ENCODE peak calls at places on chromosomes 1 and 21, in eight cellular contexts. C, B, V, X, Z, N, W and P are unnamed samples.

GRCh38 chr21:41774467-41775151 is 7.8 kb upstream of the RIPK4 start:
- DNase-seq in C (no peak), B (no peak), V (no peak), X (no peak), Z (no peak), N (no peak), W (no peak), P (no peak)

GRCh38 chr1:181319903-181320302 is 163.4 kb upstream of the CACNA1E start:
- DNase-seq in C (no peak), B (no peak), V (no peak), X (no peak), Z (no peak), N (no peak), W (no peak), P (no peak)

GRCh38 chr1:30929135-30929889 is 20.8 kb upstream of the SDC3 start:
- DNase-seq in C (peak; percentile 53), B (no peak), V (peak; percentile 18), X (no peak), Z (peak; percentile 53), N (no peak), W (peak; percentile 61), P (no peak)

GRCh38 chr21:46185717-46186116 is 1.5 kb upstream of the SPATC1L start:
- DNase-seq in C (no peak), B (no peak), V (no peak), X (no peak), Z (no peak), N (no peak), W (no peak), P (no peak)

GRCh38 chr1:41618066-41618825 is 133.8 kb upstream of the EDN2 start:
- DNase-seq in C (peak; percentile 88), B (no peak), V (no peak), X (peak; percentile 68), Z (peak; percentile 77), N (no peak), W (no peak), P (no peak)

GRCh38 chr1:177278626-177279390 is 108.0 kb downstream of the BRINP2 start:
- DNase-seq in C (no peak), B (no peak), V (no peak), X (no peak), Z (peak; percentile 71), N (no peak), W (no peak), P (peak; percentile 81)

GRCh38 chr1:40834968-40835545 is 27.1 kb downstream of the CITED4 start:
- DNase-seq in C (no peak), B (no peak), V (no peak), X (no peak), Z (no peak), N (no peak), W (no peak), P (no peak)

GRCh38 chr1:241611063-241611462 is 29.1 kb downstream of the CHML start:
- DNase-seq in C (no peak), B (no peak), V (no peak), X (no peak), Z (peak; percentile 82), N (no peak), W (peak; percentile 44), P (no peak)

GRCh38 chr1:45543599-45544417 is 6.8 kb upstream of the AKR1A1 start:
- DNase-seq in C (peak; percentile 79), B (peak; percentile 60), V (peak; percentile 74), X (no peak), Z (no peak), N (no peak), W (no peak), P (no peak)

GRCh38 chr1:172544481-172545104 is 11.6 kb downstream of the SUCO start:
- DNase-seq in C (no peak), B (no peak), V (no peak), X (no peak), Z (no peak), N (no peak), W (no peak), P (no peak)

GRCh38 chr1:51517361-51518032 is 1.6 kb downstream of the EPS15 start:
- DNase-seq in C (peak; percentile 11), B (no peak), V (no peak), X (no peak), Z (peak; percentile 42), N (no peak), W (no peak), P (peak; percentile 24)

GRCh38 chr1:160085686-160086089 is 4.3 kb downstream of the KCNJ9 start:
- DNase-seq in C (peak; percentile 82), B (peak; percentile 53), V (peak; percentile 61), X (peak; percentile 60), Z (peak; percentile 73), N (peak; percentile 32), W (peak; percentile 92), P (no peak)

GRCh38 chr21:45325206-45326168 is 37.8 kb upstream of the POFUT2 start:
- DNase-seq in C (no peak), B (no peak), V (no peak), X (no peak), Z (no peak), N (no peak), W (no peak), P (no peak)

GRCh38 chr21:31078796-31079195 is 40.5 kb upstream of the KRTAP19-8 start:
- DNase-seq in C (no peak), B (no peak), V (no peak), X (no peak), Z (no peak), N (no peak), W (no peak), P (no peak)

DNA sequence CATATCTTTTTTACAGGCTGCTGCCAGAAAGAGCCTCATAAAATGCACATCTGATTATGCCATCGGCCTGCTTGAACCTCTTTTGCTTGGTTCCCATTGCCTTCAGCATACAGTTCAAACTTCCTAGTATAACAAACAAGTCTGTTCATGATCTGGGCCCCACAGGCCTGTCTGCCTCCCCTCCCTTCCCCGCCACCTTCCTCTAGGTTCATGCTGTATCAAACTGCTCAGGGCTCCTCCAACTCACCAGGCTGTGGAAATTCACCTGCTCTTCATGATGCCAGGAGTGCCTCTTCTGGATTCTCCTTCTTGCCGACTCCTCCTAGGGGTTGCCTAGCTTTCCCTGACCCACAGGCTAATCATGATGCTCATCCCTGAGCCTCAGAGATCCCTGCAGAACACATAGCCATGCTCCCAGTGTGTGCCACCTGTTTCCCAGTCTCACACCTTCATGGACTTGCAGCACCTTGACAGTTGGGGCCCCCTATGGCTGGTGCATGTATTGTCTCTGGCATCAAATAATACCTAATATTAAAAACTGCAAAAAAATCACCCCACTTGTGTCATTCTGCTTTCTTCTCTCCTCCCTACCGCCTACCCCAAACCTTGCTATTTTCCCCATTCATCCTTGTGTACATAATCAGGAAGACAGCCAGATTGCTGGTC is 33.7 kb upstream of the CD2 start:
- DNase-seq in C (no peak), B (no peak), V (no peak), X (no peak), Z (no peak), N (no peak), W (no peak), P (peak; percentile 55)
- H3K27ac ChIP-seq in C (no peak overlapping the region), B (no peak overlapping the region), V (no peak overlapping the region), X (no peak overlapping the region), Z (no peak overlapping the region), N (no peak overlapping the region), W (no peak overlapping the region), P (no peak overlapping the region)

GRCh38 chr1:11989669-11990068 is 9.4 kb downstream of the MFN2 start:
- DNase-seq in C (no peak), B (no peak), V (no peak), X (no peak), Z (no peak), N (no peak), W (no peak), P (no peak)

GRCh38 chr1:11990303-11991032 is 10.2 kb downstream of the MFN2 start:
- DNase-seq in C (no peak), B (no peak), V (no peak), X (peak; percentile 31), Z (no peak), N (no peak), W (no peak), P (peak; percentile 49)

GRCh38 chr1:11997081-11997851 is 17.0 kb downstream of the MFN2 start:
- DNase-seq in C (no peak), B (no peak), V (no peak), X (no peak), Z (no peak), N (no peak), W (no peak), P (no peak)

DNA sequence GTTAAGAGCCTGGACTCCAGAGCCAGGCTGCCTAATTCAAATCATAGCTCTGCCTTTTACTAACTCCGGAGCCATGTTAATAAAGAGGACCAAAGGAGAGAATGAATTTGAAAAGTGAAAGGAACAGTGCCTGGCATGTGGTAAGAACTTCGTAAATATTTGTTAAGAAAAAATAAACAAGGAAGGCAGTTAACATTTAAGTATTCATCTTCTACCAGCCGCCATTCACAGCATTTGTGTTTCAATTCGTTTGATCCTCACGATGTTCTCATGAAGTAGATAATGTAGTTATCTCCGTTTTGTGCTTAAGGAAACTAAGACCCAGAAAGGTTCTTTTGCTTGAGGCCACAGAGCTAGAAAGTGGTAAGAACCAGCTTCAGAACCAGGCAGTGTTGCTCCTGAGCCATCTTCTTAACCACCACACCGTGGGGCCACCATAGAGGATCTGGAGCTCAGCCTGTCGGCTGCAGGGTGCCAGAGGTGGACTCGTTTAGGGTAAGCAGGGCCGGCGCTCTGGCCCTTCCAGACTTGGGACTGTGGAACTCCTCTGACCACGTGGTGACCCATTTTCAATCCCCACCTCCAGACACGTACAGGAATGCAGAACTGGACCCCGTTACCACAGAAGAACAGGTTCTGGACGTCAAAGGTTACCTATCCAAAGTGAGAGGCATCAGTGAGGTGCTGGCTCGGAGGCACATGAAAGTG is 11.9 kb downstream of the MFN2 start:
- DNase-seq in C (no peak), B (no peak), V (no peak), X (no peak), Z (no peak), N (no peak), W (no peak), P (no peak)
- H3K27ac ChIP-seq in C (no peak overlapping the region), B (no peak overlapping the region), V (no peak overlapping the region), X (no peak overlapping the region), Z (no peak overlapping the region), N (no peak overlapping the region), W (no peak overlapping the region), P (no peak overlapping the region)

GRCh38 chr1:182841368-182841988 is 2.3 kb downstream of the DHX9 start:
- DNase-seq in C (no peak), B (no peak), V (no peak), X (no peak), Z (peak; percentile 45), N (peak; percentile 1), W (peak; percentile 47), P (peak; percentile 14)
- H3K27ac ChIP-seq in C (peak overlapping the region; percentile 97), B (peak overlapping the region; percentile 37), V (no peak overlapping the region), X (peak overlapping the region; percentile 8), Z (no peak overlapping the region), N (no peak overlapping the region), W (no peak overlapping the region), P (peak overlapping the region; percentile 2)

DNA sequence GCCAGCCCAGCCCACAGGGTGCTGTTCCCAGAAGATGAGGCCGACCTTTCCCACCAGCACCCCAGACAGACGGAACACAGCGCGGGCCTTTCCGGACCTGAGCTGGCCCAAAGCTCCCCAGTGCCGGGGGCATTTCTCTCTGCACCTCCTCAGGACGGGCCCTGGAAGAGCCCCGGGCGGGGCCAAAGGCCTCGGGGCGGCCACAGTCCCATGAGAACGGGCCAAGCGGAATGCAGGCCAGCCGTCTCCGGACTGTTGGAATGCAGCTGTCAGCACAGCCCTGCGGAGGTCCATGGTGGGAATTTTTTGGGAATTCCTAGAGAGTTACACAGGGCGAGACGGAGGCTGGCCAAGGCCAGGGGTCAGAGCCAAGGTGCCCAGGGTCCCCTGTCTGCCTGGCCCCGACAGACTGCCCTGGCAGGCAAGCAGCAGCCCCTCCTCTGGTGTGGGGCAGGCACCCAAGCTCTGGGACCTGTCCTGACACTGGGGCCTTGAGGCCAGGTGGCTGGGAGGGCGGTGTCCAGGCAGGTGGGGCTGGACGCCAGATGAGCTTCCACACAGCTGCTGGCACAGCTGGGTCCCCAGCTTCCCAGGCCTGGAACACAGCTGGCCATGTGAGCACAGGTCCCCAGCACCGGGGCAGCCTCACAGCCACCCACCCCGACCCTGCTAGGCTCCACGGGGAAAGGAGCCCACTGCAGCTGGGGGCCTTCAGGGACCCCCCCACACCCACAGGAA is 63.0 kb downstream of the MEGF6 start:
- DNase-seq in C (peak; percentile 40), B (no peak), V (no peak), X (no peak), Z (peak; percentile 12), N (peak; percentile 24), W (peak; percentile 31), P (no peak)
- H3K27ac ChIP-seq in C (peak overlapping the region; percentile 21), B (no peak overlapping the region), V (no peak overlapping the region), X (no peak overlapping the region), Z (no peak overlapping the region), N (no peak overlapping the region), W (no peak overlapping the region), P (no peak overlapping the region)